ENCODE peak calls at places on chromosomes 2 and 18, in eight cellular contexts. One of them, this sample, is unnamed.

GRCh38 chr2:145598434-145598833 is 1078.5 kb upstream of the ZEB2 start:
- DNase-seq in cardiac muscle cell: no peak
- DNase-seq in IMR-90: peak; percentile 89
- DNase-seq in hepatocyte: no peak
- DNase-seq in fibroblast of lung: peak; percentile 38
- DNase-seq in fibroblast of pulmonary artery: peak; percentile 46
- DNase-seq in mucosa of descending colon: no peak
- DNase-seq in adrenal gland: no peak
- DNase-seq in this sample: no peak

GRCh38 chr2:157302492-157303099 is 23.0 kb downstream of the ERMN start:
- DNase-seq in IMR-90: peak; percentile 44
- DNase-seq in fibroblast of pulmonary artery: peak; percentile 68
- DNase-seq in adrenal gland: peak; percentile 35
- DNase-seq in cardiac muscle cell: peak; percentile 64
- DNase-seq in mucosa of descending colon: no peak
- DNase-seq in fibroblast of lung: peak; percentile 63
- DNase-seq in hepatocyte: peak; percentile 81
- DNase-seq in this sample: no peak

GRCh38 chr2:30359644-30360167 is 87.3 kb upstream of the LCLAT1 start:
- DNase-seq in cardiac muscle cell: peak; percentile 87
- DNase-seq in adrenal gland: peak; percentile 59
- DNase-seq in mucosa of descending colon: no peak
- DNase-seq in hepatocyte: peak; percentile 71
- DNase-seq in fibroblast of pulmonary artery: peak; percentile 66
- DNase-seq in IMR-90: peak; percentile 65
- DNase-seq in fibroblast of lung: peak; percentile 71
- DNase-seq in this sample: no peak

GRCh38 chr2:238853724-238854123 is 5.8 kb downstream of the TWIST2 start:
- DNase-seq in fibroblast of lung: no peak
- DNase-seq in fibroblast of pulmonary artery: no peak
- DNase-seq in adrenal gland: no peak
- DNase-seq in hepatocyte: no peak
- DNase-seq in IMR-90: no peak
- DNase-seq in cardiac muscle cell: no peak
- DNase-seq in mucosa of descending colon: no peak
- DNase-seq in this sample: no peak

GRCh38 chr18:23143059-23143831 is 8.0 kb downstream of the CABLES1 start:
- DNase-seq in hepatocyte: peak; percentile 70
- DNase-seq in adrenal gland: peak; percentile 48
- DNase-seq in IMR-90: no peak
- DNase-seq in cardiac muscle cell: peak; percentile 45
- DNase-seq in fibroblast of pulmonary artery: peak; percentile 59
- DNase-seq in mucosa of descending colon: no peak
- DNase-seq in fibroblast of lung: peak; percentile 65
- DNase-seq in this sample: peak; percentile 75

GRCh38 chr2:147255812-147256211 is 589.0 kb upstream of the ACVR2A start:
- DNase-seq in IMR-90: no peak
- DNase-seq in cardiac muscle cell: peak; percentile 29
- DNase-seq in adrenal gland: no peak
- DNase-seq in fibroblast of lung: no peak
- DNase-seq in fibroblast of pulmonary artery: no peak
- DNase-seq in mucosa of descending colon: no peak
- DNase-seq in hepatocyte: no peak
- DNase-seq in this sample: no peak

GRCh38 chr2:227462972-227463931 is 8.7 kb upstream of the AGFG1 start:
- DNase-seq in mucosa of descending colon: no peak
- DNase-seq in fibroblast of lung: no peak
- DNase-seq in IMR-90: no peak
- DNase-seq in adrenal gland: no peak
- DNase-seq in cardiac muscle cell: no peak
- DNase-seq in hepatocyte: no peak
- DNase-seq in fibroblast of pulmonary artery: no peak
- DNase-seq in this sample: no peak

GRCh38 chr2:151886235-151886634 is 58.0 kb upstream of the ARL5A start:
- DNase-seq in cardiac muscle cell: no peak
- DNase-seq in adrenal gland: no peak
- DNase-seq in fibroblast of lung: no peak
- DNase-seq in IMR-90: no peak
- DNase-seq in hepatocyte: peak; percentile 42
- DNase-seq in fibroblast of pulmonary artery: peak; percentile 1
- DNase-seq in mucosa of descending colon: no peak
- DNase-seq in this sample: no peak

GRCh38 chr2:218892693-218893348 is 12.2 kb downstream of the WNT10A start:
- DNase-seq in fibroblast of pulmonary artery: peak; percentile 42
- DNase-seq in adrenal gland: peak; percentile 64
- DNase-seq in mucosa of descending colon: peak; percentile 93
- DNase-seq in fibroblast of lung: peak; percentile 26
- DNase-seq in hepatocyte: peak; percentile 85
- DNase-seq in IMR-90: peak; percentile 45
- DNase-seq in cardiac muscle cell: peak; percentile 55
- DNase-seq in this sample: peak; percentile 79

GRCh38 chr2:105812180-105813044 is 67.7 kb downstream of the NCK2 start:
- DNase-seq in hepatocyte: peak; percentile 73
- DNase-seq in adrenal gland: peak; percentile 72
- DNase-seq in fibroblast of lung: peak; percentile 78
- DNase-seq in mucosa of descending colon: no peak
- DNase-seq in cardiac muscle cell: peak; percentile 54
- DNase-seq in IMR-90: peak; percentile 93
- DNase-seq in fibroblast of pulmonary artery: peak; percentile 44
- DNase-seq in this sample: no peak

GRCh38 chr2:14524803-14525080 is 107.8 kb upstream of the LRATD1 start:
- DNase-seq in fibroblast of lung: no peak
- DNase-seq in adrenal gland: no peak
- DNase-seq in fibroblast of pulmonary artery: no peak
- DNase-seq in IMR-90: peak; percentile 55
- DNase-seq in cardiac muscle cell: no peak
- DNase-seq in hepatocyte: no peak
- DNase-seq in mucosa of descending colon: no peak
- DNase-seq in this sample: no peak

GRCh38 chr2:119028327-119029174 is 86.6 kb downstream of the MARCO start:
- DNase-seq in cardiac muscle cell: peak; percentile 43
- DNase-seq in fibroblast of lung: peak; percentile 16
- DNase-seq in hepatocyte: peak; percentile 60
- DNase-seq in fibroblast of pulmonary artery: peak; percentile 48
- DNase-seq in adrenal gland: peak; percentile 56
- DNase-seq in mucosa of descending colon: no peak
- DNase-seq in IMR-90: peak; percentile 25
- DNase-seq in this sample: peak; percentile 50

GRCh38 chr18:14970027-14970426 is 222.1 kb downstream of the ANKRD30B start:
- DNase-seq in IMR-90: no peak
- DNase-seq in fibroblast of lung: peak; percentile 33
- DNase-seq in fibroblast of pulmonary artery: no peak
- DNase-seq in mucosa of descending colon: no peak
- DNase-seq in adrenal gland: no peak
- DNase-seq in cardiac muscle cell: no peak
- DNase-seq in hepatocyte: no peak
- DNase-seq in this sample: no peak

GRCh38 chr2:144643537-144644336 is 123.8 kb upstream of the ZEB2 start:
- DNase-seq in mucosa of descending colon: no peak
- DNase-seq in adrenal gland: no peak
- DNase-seq in IMR-90: no peak
- DNase-seq in fibroblast of pulmonary artery: no peak
- DNase-seq in hepatocyte: no peak
- DNase-seq in cardiac muscle cell: no peak
- DNase-seq in fibroblast of lung: no peak
- DNase-seq in this sample: no peak

GRCh38 chr2:140567734-140568133 is 1563.1 kb downstream of the LRP1B start:
- DNase-seq in cardiac muscle cell: peak; percentile 9
- DNase-seq in mucosa of descending colon: no peak
- DNase-seq in adrenal gland: no peak
- DNase-seq in fibroblast of lung: peak; percentile 25
- DNase-seq in IMR-90: peak; percentile 20
- DNase-seq in hepatocyte: no peak
- DNase-seq in fibroblast of pulmonary artery: peak; percentile 36
- DNase-seq in this sample: no peak

GRCh38 chr18:13614701-13615288 is 111.6 kb downstream of the FAM210A start:
- DNase-seq in IMR-90: no peak
- DNase-seq in fibroblast of lung: no peak
- DNase-seq in mucosa of descending colon: no peak
- DNase-seq in hepatocyte: no peak
- DNase-seq in adrenal gland: peak; percentile 40
- DNase-seq in fibroblast of pulmonary artery: no peak
- DNase-seq in cardiac muscle cell: no peak
- DNase-seq in this sample: no peak

GRCh38 chr18:5391427-5391826 is 95.9 kb upstream of the ZBTB14 start:
- DNase-seq in fibroblast of lung: no peak
- DNase-seq in adrenal gland: no peak
- DNase-seq in mucosa of descending colon: no peak
- DNase-seq in cardiac muscle cell: no peak
- DNase-seq in IMR-90: no peak
- DNase-seq in fibroblast of pulmonary artery: no peak
- DNase-seq in hepatocyte: no peak
- DNase-seq in this sample: no peak

GRCh38 chr18:5393779-5394178 is 98.3 kb upstream of the ZBTB14 start:
- DNase-seq in IMR-90: peak; percentile 81
- DNase-seq in cardiac muscle cell: peak; percentile 2
- DNase-seq in adrenal gland: no peak
- DNase-seq in hepatocyte: no peak
- DNase-seq in fibroblast of pulmonary artery: peak; percentile 6
- DNase-seq in fibroblast of lung: peak; percentile 15
- DNase-seq in mucosa of descending colon: no peak
- DNase-seq in this sample: no peak

GRCh38 chr18:5388896-5389295 is 93.4 kb upstream of the ZBTB14 start:
- DNase-seq in mucosa of descending colon: no peak
- DNase-seq in fibroblast of lung: no peak
- DNase-seq in IMR-90: no peak
- DNase-seq in fibroblast of pulmonary artery: no peak
- DNase-seq in hepatocyte: no peak
- DNase-seq in adrenal gland: no peak
- DNase-seq in cardiac muscle cell: no peak
- DNase-seq in this sample: no peak
- H3K4me3 ChIP-seq in mucosa of descending colon: no peak overlapping the region
- H3K4me3 ChIP-seq in fibroblast of lung: no peak overlapping the region
- H3K4me3 ChIP-seq in IMR-90: no peak overlapping the region
- H3K4me3 ChIP-seq in fibroblast of pulmonary artery: no peak overlapping the region
- H3K4me3 ChIP-seq in hepatocyte: no peak overlapping the region
- H3K4me3 ChIP-seq in adrenal gland: no peak overlapping the region
- H3K4me3 ChIP-seq in cardiac muscle cell: no peak overlapping the region
- H3K4me3 ChIP-seq in this sample: no peak overlapping the region

GRCh38 chr18:30999186-30999585 is 43.4 kb downstream of the DSC3 start:
- DNase-seq in fibroblast of lung: no peak
- DNase-seq in cardiac muscle cell: peak; percentile 3
- DNase-seq in adrenal gland: no peak
- DNase-seq in mucosa of descending colon: no peak
- DNase-seq in fibroblast of pulmonary artery: peak; percentile 16
- DNase-seq in hepatocyte: no peak
- DNase-seq in IMR-90: no peak
- DNase-seq in this sample: no peak
- TF ChIP-seq CTCF in fibroblast of lung: no peak
- TF ChIP-seq CTCF in cardiac muscle cell: no peak
- TF ChIP-seq CTCF in adrenal gland: no peak
- TF ChIP-seq CTCF in mucosa of descending colon: no peak
- TF ChIP-seq CTCF in fibroblast of pulmonary artery: peak; percentile 8
- TF ChIP-seq CTCF in hepatocyte: peak; percentile 34
- TF ChIP-seq CTCF in IMR-90: peak; percentile 16
- TF ChIP-seq CTCF in this sample: no peak

DNA sequence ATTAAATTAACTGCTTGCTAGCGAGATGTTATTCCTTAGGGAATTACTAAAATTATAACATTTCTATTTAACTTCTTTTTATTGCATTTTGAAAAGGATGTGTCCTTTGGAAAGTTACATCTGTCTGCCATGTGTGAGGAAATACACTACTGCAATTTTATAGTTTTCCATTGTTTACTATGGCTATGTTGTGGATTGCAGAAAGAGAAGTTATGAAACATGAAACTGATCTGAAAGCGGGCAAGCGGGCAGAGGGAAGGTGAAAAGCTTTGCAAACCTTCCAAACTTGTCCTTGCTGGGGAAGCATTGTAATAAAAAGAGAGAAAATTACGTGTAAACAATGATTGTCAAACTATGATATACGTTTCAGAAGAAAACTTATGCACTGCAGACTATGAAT is 13.6 kb downstream of the NCKAP1 start:
- DNase-seq in hepatocyte: no peak
- DNase-seq in cardiac muscle cell: no peak
- DNase-seq in adrenal gland: no peak
- DNase-seq in IMR-90: peak; percentile 35
- DNase-seq in fibroblast of pulmonary artery: no peak
- DNase-seq in fibroblast of lung: peak; percentile 61
- DNase-seq in mucosa of descending colon: no peak
- DNase-seq in this sample: no peak
- H3K4me3 ChIP-seq in hepatocyte: no peak overlapping the region
- H3K4me3 ChIP-seq in cardiac muscle cell: no peak overlapping the region
- H3K4me3 ChIP-seq in adrenal gland: no peak overlapping the region
- H3K4me3 ChIP-seq in IMR-90: no peak overlapping the region
- H3K4me3 ChIP-seq in fibroblast of pulmonary artery: no peak overlapping the region
- H3K4me3 ChIP-seq in fibroblast of lung: no peak overlapping the region
- H3K4me3 ChIP-seq in mucosa of descending colon: no peak overlapping the region
- H3K4me3 ChIP-seq in this sample: no peak overlapping the region

DNA sequence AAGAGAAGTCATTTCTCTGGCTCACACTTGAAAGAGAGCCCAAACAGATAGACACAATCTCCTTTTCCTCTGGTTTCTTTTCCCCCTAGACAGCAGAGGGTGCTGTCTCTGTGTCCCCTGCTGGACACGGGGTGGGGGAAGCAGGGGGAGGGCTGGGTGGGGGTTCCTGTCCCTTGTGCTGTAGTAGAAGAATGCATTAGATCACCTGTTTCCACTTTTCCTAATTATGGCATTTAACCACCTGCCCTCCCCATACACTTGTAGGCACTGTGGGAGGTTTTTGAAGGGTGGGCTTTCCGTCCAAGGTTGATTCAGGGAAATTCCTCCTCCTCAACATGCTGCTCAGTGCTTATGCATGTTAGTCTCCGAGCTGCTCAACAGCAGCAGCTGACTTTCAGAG is 206.2 kb upstream of the EPAS1 start:
- DNase-seq in hepatocyte: no peak
- DNase-seq in adrenal gland: no peak
- DNase-seq in fibroblast of lung: no peak
- DNase-seq in cardiac muscle cell: no peak
- DNase-seq in mucosa of descending colon: no peak
- DNase-seq in fibroblast of pulmonary artery: no peak
- DNase-seq in IMR-90: no peak
- DNase-seq in this sample: no peak
- TF ChIP-seq CTCF in hepatocyte: peak; percentile 25
- TF ChIP-seq CTCF in adrenal gland: no peak
- TF ChIP-seq CTCF in fibroblast of lung: no peak
- TF ChIP-seq CTCF in cardiac muscle cell: no peak
- TF ChIP-seq CTCF in mucosa of descending colon: no peak
- TF ChIP-seq CTCF in fibroblast of pulmonary artery: peak; percentile 22
- TF ChIP-seq CTCF in IMR-90: no peak
- TF ChIP-seq CTCF in this sample: no peak